ENCODE peak calls at places on chromosomes 12 and 14, in eight cellular contexts. O is IMR-90, Z is progenitor cell of endocrine pancreas, W is HCT116, C is WTC11, M is ovary, N is gastrocnemius medialis, A is Caco-2. G is an unnamed sample.

GRCh38 chr12:13390381-13390856 is 193.9 kb downstream of the EMP1 start:
- DNase-seq in O (peak), M (peak), C (no peak), W (peak), N (peak), A (no peak), Z (peak), G (peak)

GRCh38 chr12:127485528-127485927 is 781.4 kb upstream of the TMEM132C start:
- DNase-seq in M (no peak), N (no peak), A (no peak), W (no peak), C (no peak), O (peak), Z (no peak), G (no peak)

GRCh38 chr14:23114120-23114458 is 5.0 kb downstream of the CEBPE start:
- DNase-seq in A (no peak), Z (no peak), M (no peak), O (no peak), W (no peak), N (no peak), C (no peak), G (no peak)

GRCh38 chr12:42669471-42669997 is 80.0 kb upstream of the PRICKLE1 start:
- DNase-seq in C (no peak), M (no peak), A (no peak), N (no peak), Z (no peak), O (no peak), W (no peak), G (no peak)

GRCh38 chr14:58109761-58110160 is 42.3 kb downstream of the ARMH4 start:
- DNase-seq in M (no peak), C (no peak), A (no peak), W (no peak), N (no peak), O (no peak), Z (no peak), G (no peak)

GRCh38 chr14:93949511-93950075 is 22.4 kb downstream of the FAM181A start:
- DNase-seq in W (no peak), Z (no peak), M (no peak), A (no peak), N (no peak), O (peak), C (no peak), G (no peak)

GRCh38 chr12:67634167-67634793 is 14.3 kb upstream of the DYRK2 start:
- DNase-seq in W (no peak), N (no peak), A (no peak), M (no peak), O (no peak), Z (no peak), C (no peak), G (no peak)

GRCh38 chr12:98320026-98320425 is 195.4 kb upstream of the TMPO start:
- DNase-seq in W (no peak), C (no peak), O (peak), Z (no peak), M (no peak), A (no peak), N (no peak), G (no peak)

GRCh38 chr14:76953196-76953945 is 75.1 kb downstream of the IRF2BPL start:
- DNase-seq in M (peak), N (peak), W (peak), Z (no peak), C (no peak), O (peak), A (no peak), G (no peak)

GRCh38 chr14:24213866-24214652 is 771 bp upstream of the CHMP4A start:
- DNase-seq in C (no peak), N (no peak), Z (no peak), A (no peak), O (no peak), M (no peak), W (no peak), G (no peak)

DNA sequence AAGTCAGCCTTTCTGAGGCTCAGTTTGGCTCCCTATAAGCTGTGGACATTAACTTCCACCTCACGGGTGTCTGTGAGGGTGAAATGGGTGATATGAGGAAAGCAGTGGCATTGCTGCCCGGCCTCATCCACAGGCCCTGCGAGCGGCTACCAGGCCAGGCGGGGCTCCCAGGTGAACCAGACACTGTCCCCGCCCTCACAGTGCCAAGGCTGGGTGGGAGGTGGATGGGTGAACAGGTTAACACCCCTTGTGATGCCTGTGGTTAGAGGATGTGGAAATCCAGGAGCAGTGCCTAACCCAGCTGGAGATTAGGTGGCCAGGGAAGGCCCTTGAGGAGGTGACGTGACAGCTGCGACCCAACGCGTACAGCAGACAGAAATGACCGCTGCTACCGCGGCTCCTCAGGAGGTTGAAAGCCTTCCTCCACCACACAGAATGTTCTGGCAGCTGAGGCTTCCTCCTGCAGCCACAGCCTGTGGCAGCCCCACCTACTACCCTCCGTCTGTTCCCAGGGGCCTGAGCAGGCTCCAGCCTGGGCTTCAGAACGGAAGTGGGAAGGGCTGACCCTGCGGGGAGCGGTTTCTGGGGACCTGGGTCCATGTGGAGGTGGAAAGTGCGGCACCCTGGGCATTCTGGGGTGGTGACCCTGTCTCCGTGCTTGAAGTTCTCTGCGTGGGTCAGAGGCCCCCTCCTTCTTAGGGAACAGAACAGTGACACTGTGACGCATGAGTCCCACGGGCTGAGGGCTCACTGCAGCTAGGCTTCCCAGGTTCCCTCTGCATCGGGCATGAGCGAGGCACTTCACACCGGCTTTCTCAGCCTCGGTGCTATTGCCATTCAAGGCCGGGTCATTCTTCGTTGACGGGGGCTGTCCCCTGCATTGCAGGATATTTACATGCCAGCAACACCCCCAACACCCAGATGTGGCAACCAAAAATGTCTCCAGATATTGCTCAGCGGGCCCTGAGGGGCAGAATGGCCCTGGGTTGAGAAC is 9.7 kb downstream of the MMAB start:
- DNase-seq in Z (no peak), A (no peak), C (no peak), M (no peak), O (no peak), N (no peak), W (no peak), G (no peak)
- TF ChIP-seq CTCF in Z (no peak), A (no peak), C (no peak), M (no peak), O (no peak), N (no peak), W (no peak), G (no peak)

GRCh38 chr12:7189398-7190267 is at the start of gene PEX5:
- DNase-seq in C (peak), O (peak), M (peak), A (peak), N (peak), W (peak), Z (peak), G (peak)
- TF ChIP-seq CTCF in C (no peak), O (no peak), M (no peak), A (no peak), N (no peak), W (no peak), Z (no peak), G (no peak)

DNA sequence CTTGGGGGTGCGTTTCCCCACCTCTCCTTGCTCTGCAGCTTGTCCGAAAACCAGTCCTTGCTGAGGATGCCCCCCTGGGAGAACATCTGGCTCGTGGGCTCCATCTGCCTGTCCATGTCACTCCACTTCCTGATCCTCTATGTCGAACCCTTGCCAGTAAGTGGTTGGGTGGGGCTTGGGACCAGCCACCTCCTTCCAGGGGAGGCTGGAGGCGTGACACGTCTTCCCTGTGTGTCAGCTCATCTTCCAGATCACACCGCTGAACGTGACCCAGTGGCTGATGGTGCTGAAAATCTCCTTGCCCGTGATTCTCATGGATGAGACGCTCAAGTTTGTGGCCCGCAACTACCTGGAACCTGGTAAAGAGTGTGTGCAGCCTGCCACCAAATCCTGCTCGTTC is 57.5 kb downstream of the ANAPC7 start:
- DNase-seq in W (no peak), M (no peak), O (no peak), C (no peak), N (no peak), A (no peak), Z (no peak), G (no peak)
- TF ChIP-seq CTCF in W (no peak), M (no peak), O (no peak), C (no peak), N (no peak), A (no peak), Z (no peak), G (no peak)

GRCh38 chr12:120037851-120038250 is 48.8 kb downstream of the BICDL1 start:
- DNase-seq in Z (no peak), W (no peak), A (no peak), M (no peak), C (no peak), N (no peak), O (no peak), G (no peak)

GRCh38 chr12:120032242-120032641 is 43.2 kb downstream of the BICDL1 start:
- DNase-seq in W (no peak), M (no peak), C (no peak), A (no peak), O (no peak), N (no peak), Z (no peak), G (no peak)
- TF ChIP-seq CTCF in W (no peak), M (no peak), C (no peak), A (no peak), O (no peak), N (no peak), Z (no peak), G (no peak)

DNA sequence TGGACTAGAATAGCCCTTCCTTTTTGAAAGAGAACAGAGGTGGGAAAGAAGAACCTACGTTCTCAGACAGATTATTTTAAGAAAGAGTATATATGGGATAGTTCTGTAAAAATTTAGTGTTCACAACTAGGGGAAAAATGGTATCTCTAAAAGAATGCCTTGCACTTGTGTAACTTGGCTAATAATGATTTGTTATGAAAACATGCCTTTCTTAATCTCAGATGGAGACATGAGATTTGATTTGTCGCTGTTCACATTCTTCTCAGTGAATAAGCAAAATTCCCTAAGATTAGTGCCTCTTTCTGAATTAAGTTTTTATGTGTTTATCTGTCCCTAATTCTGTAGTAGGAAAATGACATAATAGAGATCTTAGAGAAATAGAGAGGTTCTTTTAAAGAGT is 100.8 kb downstream of the USP15 start:
- DNase-seq in O (no peak), C (no peak), N (no peak), W (no peak), Z (no peak), M (no peak), A (no peak), G (no peak)
- TF ChIP-seq CTCF in O (no peak), C (no peak), N (no peak), W (no peak), Z (no peak), M (no peak), A (no peak), G (no peak)

GRCh38 chr12:53551889-53552291 is 44.6 kb upstream of the NPFF start:
- DNase-seq in W (no peak), O (no peak), A (no peak), C (no peak), N (no peak), Z (no peak), M (no peak), G (no peak)
- TF ChIP-seq CTCF in W (no peak), O (no peak), A (no peak), C (no peak), N (no peak), Z (no peak), M (no peak), G (no peak)

DNA sequence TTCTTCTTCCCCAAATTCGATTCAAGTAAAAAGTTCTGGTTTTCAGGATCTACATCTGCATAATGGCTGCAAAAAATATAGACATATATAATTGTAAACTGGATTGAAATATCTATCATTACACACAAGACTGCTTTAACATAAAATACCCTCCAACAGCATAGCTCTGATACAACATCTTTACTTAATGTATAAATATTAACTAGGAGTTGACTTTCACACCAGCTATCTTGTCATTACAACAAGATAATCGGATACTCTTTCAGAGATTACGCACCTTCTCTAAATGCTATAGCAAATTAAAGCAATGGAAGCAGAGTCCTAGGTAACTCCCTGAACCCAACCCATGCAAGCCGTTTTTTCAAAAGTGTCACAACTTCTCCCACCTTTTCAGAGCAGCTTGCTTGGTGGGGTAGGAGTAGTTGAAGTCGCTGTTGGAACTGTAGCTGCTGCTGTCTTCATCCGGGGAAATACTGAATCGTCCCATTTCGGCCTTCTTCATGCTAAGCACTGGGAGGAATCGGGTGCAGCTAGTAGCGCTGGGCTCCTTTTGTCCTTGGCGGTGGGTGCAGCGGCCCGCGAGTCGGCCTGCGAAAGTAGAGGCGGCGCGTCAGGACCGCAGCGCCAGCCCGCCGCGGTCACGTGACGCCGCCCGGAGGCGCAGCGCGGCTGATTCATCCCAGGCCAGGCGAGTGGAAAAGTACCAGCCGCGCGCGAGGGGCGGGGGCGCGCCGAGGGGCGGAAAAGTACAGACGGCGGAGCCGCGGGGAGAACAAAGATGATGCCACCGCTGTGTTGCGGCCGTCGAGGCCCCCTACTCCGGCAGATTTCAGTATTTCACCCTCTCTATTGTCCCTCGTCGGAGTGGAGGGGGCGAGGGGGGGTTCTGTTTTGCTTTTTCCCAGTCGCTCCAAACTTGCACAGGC is 1.5 kb downstream of the SLC38A2 start:
- DNase-seq in C (peak), N (peak), W (no peak), O (peak), Z (peak), A (peak), M (peak), G (no peak)
- TF ChIP-seq CTCF in C (no peak), N (peak), W (no peak), O (peak), Z (peak), A (no peak), M (peak), G (peak)

GRCh38 chr14:105385698-105386365 is 12.5 kb upstream of the TEX22 start:
- DNase-seq in M (no peak), Z (no peak), C (no peak), O (no peak), W (no peak), N (no peak), A (no peak), G (no peak)

GRCh38 chr14:105387530-105387922 is 10.8 kb upstream of the TEX22 start:
- DNase-seq in W (no peak), A (no peak), C (no peak), O (no peak), Z (no peak), M (no peak), N (no peak), G (no peak)

GRCh38 chr14:105388110-105388951 is 10.0 kb upstream of the TEX22 start:
- DNase-seq in A (no peak), C (no peak), O (no peak), W (no peak), Z (no peak), N (no peak), M (no peak), G (no peak)

GRCh38 chr14:105385322-105385637 is 13.1 kb upstream of the TEX22 start:
- DNase-seq in W (no peak), O (no peak), Z (no peak), N (no peak), M (no peak), A (no peak), C (no peak), G (no peak)

DNA sequence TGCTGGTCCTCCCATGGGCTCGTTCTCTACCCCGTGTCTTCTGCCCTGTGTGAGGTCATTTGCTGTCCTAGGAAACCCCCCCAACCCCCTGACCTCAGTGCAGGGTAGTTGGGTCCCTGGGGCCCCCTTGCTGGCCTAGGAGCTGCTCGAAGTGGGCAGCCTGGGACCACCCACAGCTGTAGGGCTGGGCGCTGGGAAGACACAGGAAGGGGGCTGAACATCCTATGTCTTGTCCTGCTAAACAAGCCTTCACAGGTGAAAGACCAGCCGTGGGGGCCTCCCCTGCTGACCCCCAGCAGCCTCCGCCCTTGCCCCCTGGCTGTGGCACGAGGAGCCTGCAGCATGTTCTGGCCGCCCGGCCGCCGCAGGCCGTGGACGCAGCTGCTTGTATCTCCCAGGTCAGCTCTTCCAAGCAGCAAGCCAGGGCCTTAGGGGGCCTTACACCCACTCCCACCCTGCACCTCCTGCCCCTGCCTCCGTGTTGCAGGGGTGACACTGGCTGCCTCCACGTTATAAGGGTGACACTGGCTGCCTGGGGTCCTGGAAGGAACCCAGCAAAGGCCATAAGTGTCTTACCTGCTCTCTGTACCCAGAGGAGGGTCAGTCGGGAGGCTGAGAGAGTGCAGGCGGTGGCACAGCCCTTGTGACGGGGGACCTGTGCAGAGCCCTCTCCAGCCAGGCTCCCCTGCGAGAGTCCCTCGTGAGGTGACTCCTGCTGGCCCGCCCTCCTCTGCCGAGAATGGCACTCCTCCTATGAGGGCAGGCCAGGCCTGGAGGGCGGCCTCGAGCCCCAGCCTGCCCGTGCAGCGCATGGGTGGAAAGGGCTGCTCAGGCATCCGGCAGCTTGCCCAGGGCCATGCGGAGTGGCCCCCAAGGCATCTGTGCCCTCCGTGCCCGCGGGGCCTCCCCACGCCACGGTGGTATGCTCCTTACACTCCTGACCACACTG is 11.5 kb upstream of the TEX22 start:
- DNase-seq in N (no peak), M (no peak), O (no peak), Z (no peak), W (no peak), C (no peak), A (no peak), G (no peak)
- TF ChIP-seq CTCF in N (no peak), M (no peak), O (no peak), Z (no peak), W (no peak), C (no peak), A (no peak), G (no peak)

GRCh38 chr12:43957732-43958131 is 121.9 kb downstream of the TMEM117 start:
- DNase-seq in Z (no peak), N (no peak), A (peak), M (no peak), C (no peak), W (peak), O (peak), G (no peak)
- TF ChIP-seq CTCF in Z (peak), N (no peak), A (peak), M (no peak), C (no peak), W (peak), O (peak), G (peak)

DNA sequence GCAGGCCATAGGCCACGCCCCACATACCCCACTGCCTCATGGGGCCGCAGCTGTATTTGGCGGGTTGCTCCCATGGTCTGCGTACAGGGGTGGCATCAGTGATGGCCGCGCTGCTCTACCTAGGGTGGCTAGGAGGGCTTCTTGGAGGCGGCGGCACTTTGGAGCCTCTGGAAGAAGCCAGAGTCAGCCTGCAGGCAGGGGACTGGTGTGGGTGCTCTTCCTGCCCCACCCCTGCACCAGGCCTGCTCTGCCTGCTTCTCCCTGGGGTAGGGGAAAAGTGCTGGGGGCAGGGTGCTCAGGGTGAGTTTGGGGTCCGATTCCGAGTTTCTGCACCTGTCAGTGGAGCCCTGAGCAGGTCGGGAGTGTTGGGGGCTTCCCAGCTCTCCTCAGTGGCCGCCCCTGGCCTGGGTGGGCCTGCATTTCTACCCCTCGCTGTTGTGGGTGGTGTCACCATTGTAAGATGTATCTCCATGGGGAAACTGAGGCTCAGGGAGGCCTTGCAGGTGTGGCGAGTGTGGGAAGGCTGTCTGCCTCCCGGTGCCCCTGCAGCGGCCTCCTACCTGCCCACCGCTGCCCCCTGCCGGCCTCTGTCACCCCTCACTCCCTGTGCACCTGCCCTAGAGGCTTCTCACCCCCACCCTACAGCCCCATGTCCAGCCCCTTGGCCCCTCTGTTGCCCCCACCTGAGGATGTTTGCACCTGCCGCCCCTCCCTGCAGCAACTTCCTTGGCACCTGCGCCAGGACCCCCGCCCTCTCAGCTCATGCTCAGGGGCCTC is 5.5 kb downstream of the CEP170B start:
- DNase-seq in C (peak), W (no peak), A (no peak), M (no peak), N (peak), O (no peak), Z (peak), G (no peak)
- TF ChIP-seq CTCF in C (peak), W (peak), A (no peak), M (no peak), N (peak), O (peak), Z (peak), G (peak)